ENCODE peak calls at places on chromosome 4, in six cellular contexts. Z, W, Q, Y, G and L are unnamed samples.

GRCh38 chr4:16636911-16637630 is 261.4 kb downstream of the LDB2 start:
- DNase-seq in G (no peak), Z (no peak), Q (no peak), W (no peak), Y (no peak), L (no peak)

GRCh38 chr4:1062419-1062818 is 50.9 kb downstream of the RNF212 start:
- DNase-seq in Z (no peak), W (no peak), G (no peak), Y (no peak), Q (no peak), L (no peak)

GRCh38 chr4:95601342-95601741 is 52.6 kb upstream of the UNC5C start:
- DNase-seq in Q (no peak), Y (no peak), W (no peak), Z (no peak), G (no peak), L (no peak)

GRCh38 chr4:102862016-102862415 is 6.8 kb upstream of the CISD2 start:
- DNase-seq in Z (no peak), G (no peak), W (no peak), Y (no peak), Q (no peak), L (no peak)

GRCh38 chr4:55183926-55184599 is 58.7 kb upstream of the KDR start:
- DNase-seq in G (no peak), Y (peak; percentile 95), Q (peak; percentile 75), W (peak; percentile 71), Z (no peak), L (peak; percentile 97)

GRCh38 chr4:54998991-54999390 is 126.4 kb downstream of the KDR start:
- DNase-seq in Y (peak; percentile 36), Z (no peak), W (no peak), G (no peak), Q (peak; percentile 7), L (peak; percentile 4)

GRCh38 chr4:39023059-39023458 is 9.2 kb downstream of the TMEM156 start:
- DNase-seq in W (no peak), Y (peak; percentile 36), Q (peak; percentile 90), Z (no peak), G (no peak), L (peak; percentile 50)

GRCh38 chr4:149999485-150000074 is 78.7 kb upstream of the DCLK2 start:
- DNase-seq in G (no peak), W (no peak), Z (peak; percentile 15), Q (peak; percentile 67), Y (peak; percentile 72), L (peak; percentile 87)

GRCh38 chr4:85968945-85969830 is 390.7 kb downstream of the MAPK10 start:
- DNase-seq in Z (peak; percentile 24), Y (peak; percentile 72), W (no peak), Q (peak; percentile 82), G (no peak), L (peak; percentile 72)

GRCh38 chr4:8402640-8403039 is 37.9 kb downstream of the ACOX3 start:
- DNase-seq in Q (no peak), G (no peak), Y (no peak), W (no peak), Z (no peak), L (no peak)

GRCh38 chr4:102736636-102737549 is 23.9 kb downstream of the MANBA start:
- DNase-seq in Q (no peak), W (peak; percentile 62), Z (no peak), G (no peak), Y (peak; percentile 22), L (no peak)

GRCh38 chr4:15250021-15250441 is 177.8 kb upstream of the C1QTNF7 start:
- DNase-seq in W (no peak), Q (peak; percentile 73), G (no peak), Y (peak; percentile 34), Z (no peak), L (peak; percentile 13)

GRCh38 chr4:20464381-20464780 is 212.7 kb downstream of the SLIT2 start:
- DNase-seq in Q (peak; percentile 21), W (no peak), Y (peak; percentile 15), Z (no peak), G (no peak), L (peak; percentile 77)

GRCh38 chr4:158172196-158172557 is 648 bp downstream of the GASK1B start:
- DNase-seq in W (no peak), Y (peak; percentile 70), G (no peak), Q (no peak), Z (no peak), L (peak; percentile 63)

GRCh38 chr4:45971108-45971507 is 152.7 kb downstream of the GABRG1 start:
- DNase-seq in Z (no peak), Y (no peak), W (no peak), G (no peak), Q (no peak), L (no peak)

GRCh38 chr4:158769175-158769831 is 477 bp downstream of the FNIP2 start:
- DNase-seq in Y (peak; percentile 45), G (peak; percentile 76), W (peak; percentile 48), Z (no peak), Q (peak; percentile 75), L (no peak)

GRCh38 chr4:48944252-48944651 is 37.7 kb upstream of the OCIAD2 start:
- DNase-seq in Z (no peak), Y (no peak), W (no peak), Q (no peak), G (no peak), L (no peak)

DNA sequence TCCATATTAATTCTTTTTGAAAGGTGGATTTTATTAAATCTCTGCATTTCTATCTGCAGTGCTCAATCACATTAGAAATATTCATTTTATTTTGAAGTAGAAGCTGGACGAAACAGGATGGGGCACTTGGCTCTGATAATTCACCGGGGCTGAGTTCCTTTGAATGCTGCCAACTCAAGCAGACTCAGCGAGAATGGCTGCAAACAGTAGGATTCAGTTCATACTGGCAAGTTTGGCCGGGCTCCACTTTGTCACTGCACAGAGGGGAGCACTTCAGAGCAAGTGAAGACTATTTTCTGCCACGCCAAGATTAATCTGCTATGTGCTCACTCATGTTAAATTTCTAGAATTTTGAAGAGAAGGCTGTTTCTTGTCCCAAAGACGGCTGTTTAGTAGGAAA is 30.7 kb upstream of the KLHL8 start:
- DNase-seq in W (no peak), Q (no peak), G (no peak), Z (no peak), Y (no peak), L (no peak)
- H3K14ac ChIP-seq in W (no peak overlapping the region), Q (no peak overlapping the region), G (no peak overlapping the region), Z (no peak overlapping the region), Y (no peak overlapping the region), L (no peak overlapping the region)

GRCh38 chr4:12894062-12894461 is 590.1 kb downstream of the RAB28 start:
- DNase-seq in Z (no peak), Y (no peak), W (no peak), Q (no peak), G (no peak), L (no peak)
- H4K91ac ChIP-seq in Z (no peak overlapping the region), Y (no peak overlapping the region), W (no peak overlapping the region), Q (no peak overlapping the region), G (no peak overlapping the region), L (no peak overlapping the region)

DNA sequence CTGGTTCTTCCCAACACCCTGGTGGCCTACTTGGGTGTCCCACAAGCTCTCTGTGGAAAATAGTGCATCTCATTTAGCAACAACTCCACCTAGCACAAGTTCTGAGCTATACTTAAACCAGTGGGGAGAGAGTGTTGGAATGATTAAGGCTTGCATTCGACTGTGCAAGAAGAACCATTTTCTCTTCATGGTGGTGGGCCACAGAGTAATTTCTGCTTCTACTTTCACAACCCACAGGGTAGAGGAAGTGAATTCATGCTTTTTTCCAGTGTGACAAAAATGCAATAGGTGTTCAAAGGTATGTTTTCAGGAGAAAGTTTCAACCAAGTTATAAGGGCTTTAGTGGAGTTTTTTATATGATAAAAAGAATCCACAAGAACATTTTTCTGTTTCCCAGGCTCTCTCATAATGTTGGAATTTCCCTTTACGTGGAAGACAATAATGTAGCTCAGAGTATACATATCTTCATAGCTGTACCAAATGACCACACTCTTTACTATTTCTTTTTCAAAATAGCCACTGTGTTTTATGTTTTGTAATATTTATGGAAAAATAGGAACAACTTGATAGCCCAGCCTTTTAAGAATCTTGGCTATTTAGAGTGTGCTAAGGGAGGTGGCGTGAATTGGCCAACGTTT is 80.3 kb upstream of the HHIP start:
- DNase-seq in Z (no peak), G (no peak), W (no peak), Q (peak; percentile 75), Y (no peak), L (peak; percentile 76)
- H2AFZ ChIP-seq in Z (peak overlapping the region; percentile 3), G (no peak overlapping the region), W (no peak overlapping the region), Q (no peak overlapping the region), Y (no peak overlapping the region), L (peak overlapping the region; percentile 78)

DNA sequence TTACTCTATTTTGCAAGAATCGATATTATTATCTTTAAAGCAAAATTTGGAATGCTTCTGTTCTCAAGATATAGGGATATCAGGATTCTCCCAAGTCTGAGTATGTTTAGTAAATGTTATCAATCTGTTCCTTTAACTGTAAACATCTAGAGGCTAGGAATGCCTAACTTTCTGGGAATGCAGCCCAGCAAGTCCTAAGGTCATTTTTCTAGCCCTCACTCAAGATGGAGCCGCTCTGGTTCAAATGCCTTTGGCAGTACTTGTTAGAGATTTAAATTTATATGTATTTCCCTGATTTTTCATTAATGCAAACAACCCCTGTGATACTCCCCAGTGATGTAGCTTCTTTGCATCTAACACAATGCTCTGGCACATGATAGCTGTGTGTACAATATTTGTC is 623.8 kb upstream of the LCORL start:
- DNase-seq in Q (peak; percentile 84), Z (no peak), W (no peak), G (no peak), Y (no peak), L (no peak)
- H3K14ac ChIP-seq in Q (no peak overlapping the region), Z (no peak overlapping the region), W (no peak overlapping the region), G (no peak overlapping the region), Y (no peak overlapping the region), L (no peak overlapping the region)